ENCODE peak calls at places on chromosomes 12 and 14, in four cellular contexts. M, T, C and Z are unnamed samples.

GRCh38 chr12:28631831-28632230 is 441.6 kb downstream of the CCDC91 start:
- DNase-seq in M (no peak), C (no peak), T (no peak), Z (no peak)

GRCh38 chr12:68786929-68787328 is 21.0 kb upstream of the MDM2 start:
- DNase-seq in M (no peak), T (no peak), C (no peak), Z (no peak)

GRCh38 chr12:104935892-104936291 is 22.2 kb downstream of the SLC41A2 start:
- DNase-seq in M (no peak), T (no peak), C (no peak), Z (no peak)

GRCh38 chr12:78018146-78018910 is 187.6 kb downstream of the NAV3 start:
- DNase-seq in C (no peak), T (no peak), M (no peak), Z (no peak)

GRCh38 chr12:6494351-6494743 is 445 bp downstream of the NCAPD2 start:
- DNase-seq in T (no peak), C (no peak), M (no peak), Z (no peak)

GRCh38 chr14:102630405-102630804 is 38.0 kb downstream of the RCOR1 start:
- DNase-seq in C (no peak), M (no peak), T (no peak), Z (no peak)

GRCh38 chr14:33943484-33943883 is 7.4 kb downstream of the EGLN3 start:
- DNase-seq in M (no peak), C (no peak), T (no peak), Z (no peak)

GRCh38 chr12:107767466-107767865 is 6.5 kb upstream of the PRDM4 start:
- DNase-seq in T (no peak), M (no peak), C (no peak), Z (no peak)

GRCh38 chr12:27973487-27973890 is 956 bp upstream of the PTHLH start:
- DNase-seq in C (no peak), M (no peak), T (no peak), Z (no peak)

GRCh38 chr12:29153231-29153630 is 4.2 kb downstream of the FAR2 start:
- DNase-seq in C (no peak), M (no peak), T (no peak), Z (no peak)

GRCh38 chr12:95611676-95612309 is 60.5 kb upstream of the USP44 start:
- DNase-seq in C (no peak), T (no peak), M (no peak), Z (no peak)

GRCh38 chr14:98915625-98916024 is 356.4 kb downstream of the BCL11B start:
- DNase-seq in M (no peak), T (no peak), C (no peak), Z (no peak)